ENCODE peak calls at places on chromosomes 12 and 14, in ten cellular contexts. One of them, this sample, is unnamed.

GRCh38 chr14:53190938-53191337 is 37.8 kb upstream of the DDHD1 start:
- DNase-seq in body of pancreas: no peak
- DNase-seq in stomach: no peak
- DNase-seq in fibroblast of pulmonary artery: peak; percentile 38
- DNase-seq in colonic mucosa: no peak
- DNase-seq in epithelial cell of esophagus: peak; percentile 53
- DNase-seq in A549: no peak
- DNase-seq in upper lobe of right lung: no peak
- DNase-seq in tibial artery: no peak
- DNase-seq in fibroblast of lung: no peak
- DNase-seq in this sample: peak; percentile 46

GRCh38 chr12:116628450-116628793 is 69.2 kb downstream of the MAP1LC3B2 start:
- DNase-seq in body of pancreas: no peak
- DNase-seq in stomach: no peak
- DNase-seq in fibroblast of pulmonary artery: no peak
- DNase-seq in colonic mucosa: no peak
- DNase-seq in epithelial cell of esophagus: no peak
- DNase-seq in A549: no peak
- DNase-seq in upper lobe of right lung: no peak
- DNase-seq in tibial artery: no peak
- DNase-seq in fibroblast of lung: no peak
- DNase-seq in this sample: no peak

GRCh38 chr12:3458041-3458440 is 33.0 kb upstream of the PRMT8 start:
- DNase-seq in body of pancreas: no peak
- DNase-seq in stomach: no peak
- DNase-seq in fibroblast of pulmonary artery: no peak
- DNase-seq in colonic mucosa: no peak
- DNase-seq in epithelial cell of esophagus: peak; percentile 96
- DNase-seq in A549: no peak
- DNase-seq in upper lobe of right lung: no peak
- DNase-seq in tibial artery: no peak
- DNase-seq in fibroblast of lung: no peak
- DNase-seq in this sample: no peak

GRCh38 chr12:101713059-101713682 is 15.7 kb downstream of the CHPT1 start:
- DNase-seq in body of pancreas: peak; percentile 27
- DNase-seq in stomach: peak; percentile 41
- DNase-seq in fibroblast of pulmonary artery: no peak
- DNase-seq in colonic mucosa: peak; percentile 77
- DNase-seq in epithelial cell of esophagus: no peak
- DNase-seq in A549: no peak
- DNase-seq in upper lobe of right lung: no peak
- DNase-seq in tibial artery: peak; percentile 77
- DNase-seq in fibroblast of lung: no peak
- DNase-seq in this sample: peak; percentile 72

GRCh38 chr12:27866382-27867101 is 86.5 kb upstream of the MANSC4 start:
- DNase-seq in body of pancreas: no peak
- DNase-seq in stomach: no peak
- DNase-seq in fibroblast of pulmonary artery: peak; percentile 62
- DNase-seq in colonic mucosa: no peak
- DNase-seq in epithelial cell of esophagus: peak; percentile 66
- DNase-seq in A549: no peak
- DNase-seq in upper lobe of right lung: no peak
- DNase-seq in tibial artery: no peak
- DNase-seq in fibroblast of lung: peak; percentile 53
- DNase-seq in this sample: peak; percentile 42

GRCh38 chr12:51926718-51927117 is 19.4 kb downstream of the ACVRL1 start:
- DNase-seq in body of pancreas: peak; percentile 75
- DNase-seq in stomach: peak; percentile 75
- DNase-seq in fibroblast of pulmonary artery: peak; percentile 71
- DNase-seq in colonic mucosa: peak; percentile 74
- DNase-seq in epithelial cell of esophagus: peak; percentile 82
- DNase-seq in A549: peak; percentile 48
- DNase-seq in upper lobe of right lung: no peak
- DNase-seq in tibial artery: no peak
- DNase-seq in fibroblast of lung: peak; percentile 38
- DNase-seq in this sample: peak; percentile 49

GRCh38 chr12:47223848-47224213 is 144.1 kb upstream of the AMIGO2 start:
- DNase-seq in body of pancreas: peak; percentile 84
- DNase-seq in stomach: peak; percentile 52
- DNase-seq in fibroblast of pulmonary artery: peak; percentile 57
- DNase-seq in colonic mucosa: peak; percentile 69
- DNase-seq in epithelial cell of esophagus: no peak
- DNase-seq in A549: no peak
- DNase-seq in upper lobe of right lung: no peak
- DNase-seq in tibial artery: no peak
- DNase-seq in fibroblast of lung: no peak
- DNase-seq in this sample: peak; percentile 40

GRCh38 chr14:78697341-78697740 is 527.2 kb downstream of the NRXN3 start:
- DNase-seq in body of pancreas: no peak
- DNase-seq in stomach: no peak
- DNase-seq in fibroblast of pulmonary artery: peak; percentile 22
- DNase-seq in colonic mucosa: no peak
- DNase-seq in epithelial cell of esophagus: peak; percentile 29
- DNase-seq in A549: peak; percentile 7
- DNase-seq in upper lobe of right lung: no peak
- DNase-seq in tibial artery: no peak
- DNase-seq in fibroblast of lung: peak; percentile 19
- DNase-seq in this sample: peak; percentile 11

GRCh38 chr12:102026728-102027127 is 35.1 kb downstream of the WASHC3 start:
- DNase-seq in body of pancreas: no peak
- DNase-seq in stomach: no peak
- DNase-seq in fibroblast of pulmonary artery: no peak
- DNase-seq in colonic mucosa: no peak
- DNase-seq in epithelial cell of esophagus: no peak
- DNase-seq in A549: no peak
- DNase-seq in upper lobe of right lung: no peak
- DNase-seq in tibial artery: no peak
- DNase-seq in fibroblast of lung: no peak
- DNase-seq in this sample: no peak

GRCh38 chr14:103880334-103880985 is 33.1 kb upstream of the PPP1R13B start:
- DNase-seq in body of pancreas: peak; percentile 88
- DNase-seq in stomach: peak; percentile 91
- DNase-seq in fibroblast of pulmonary artery: peak; percentile 79
- DNase-seq in colonic mucosa: peak; percentile 79
- DNase-seq in epithelial cell of esophagus: peak; percentile 34
- DNase-seq in A549: peak; percentile 54
- DNase-seq in upper lobe of right lung: peak; percentile 92
- DNase-seq in tibial artery: peak; percentile 89
- DNase-seq in fibroblast of lung: peak; percentile 85
- DNase-seq in this sample: peak; percentile 59

GRCh38 chr12:103503546-103504480 is 8.0 kb upstream of the C12orf42 start:
- DNase-seq in body of pancreas: peak; percentile 53
- DNase-seq in stomach: peak; percentile 61
- DNase-seq in fibroblast of pulmonary artery: no peak
- DNase-seq in colonic mucosa: peak; percentile 28
- DNase-seq in epithelial cell of esophagus: peak; percentile 68
- DNase-seq in A549: no peak
- DNase-seq in upper lobe of right lung: peak; percentile 73
- DNase-seq in tibial artery: no peak
- DNase-seq in fibroblast of lung: no peak
- DNase-seq in this sample: no peak

GRCh38 chr12:78885466-78885865 is 20.9 kb downstream of the SYT1 start:
- DNase-seq in body of pancreas: no peak
- DNase-seq in stomach: no peak
- DNase-seq in fibroblast of pulmonary artery: no peak
- DNase-seq in colonic mucosa: no peak
- DNase-seq in epithelial cell of esophagus: no peak
- DNase-seq in A549: no peak
- DNase-seq in upper lobe of right lung: no peak
- DNase-seq in tibial artery: no peak
- DNase-seq in fibroblast of lung: no peak
- DNase-seq in this sample: no peak

GRCh38 chr14:63388766-63389431 is 70.2 kb upstream of the GPHB5 start:
- DNase-seq in body of pancreas: peak; percentile 69
- DNase-seq in stomach: peak; percentile 65
- DNase-seq in fibroblast of pulmonary artery: peak; percentile 76
- DNase-seq in colonic mucosa: peak; percentile 68
- DNase-seq in epithelial cell of esophagus: peak; percentile 65
- DNase-seq in A549: peak; percentile 20
- DNase-seq in upper lobe of right lung: peak; percentile 75
- DNase-seq in tibial artery: peak; percentile 60
- DNase-seq in fibroblast of lung: peak; percentile 69
- DNase-seq in this sample: peak; percentile 66

GRCh38 chr14:90774316-90774715 is 41.9 kb downstream of the TTC7B start:
- DNase-seq in body of pancreas: no peak
- DNase-seq in stomach: no peak
- DNase-seq in fibroblast of pulmonary artery: no peak
- DNase-seq in colonic mucosa: no peak
- DNase-seq in epithelial cell of esophagus: no peak
- DNase-seq in A549: no peak
- DNase-seq in upper lobe of right lung: no peak
- DNase-seq in tibial artery: no peak
- DNase-seq in fibroblast of lung: no peak
- DNase-seq in this sample: no peak

GRCh38 chr12:25045869-25046268 is 97.0 kb upstream of the BCAT1 start:
- DNase-seq in body of pancreas: no peak
- DNase-seq in stomach: no peak
- DNase-seq in fibroblast of pulmonary artery: no peak
- DNase-seq in colonic mucosa: no peak
- DNase-seq in epithelial cell of esophagus: no peak
- DNase-seq in A549: no peak
- DNase-seq in upper lobe of right lung: no peak
- DNase-seq in tibial artery: no peak
- DNase-seq in fibroblast of lung: no peak
- DNase-seq in this sample: no peak

GRCh38 chr14:104865631-104866441 is 768 bp downstream of the CEP170B start:
- DNase-seq in body of pancreas: peak; percentile 73
- DNase-seq in stomach: peak; percentile 78
- DNase-seq in fibroblast of pulmonary artery: peak; percentile 64
- DNase-seq in colonic mucosa: peak; percentile 79
- DNase-seq in epithelial cell of esophagus: peak; percentile 91
- DNase-seq in A549: peak; percentile 41
- DNase-seq in upper lobe of right lung: peak; percentile 87
- DNase-seq in tibial artery: peak; percentile 76
- DNase-seq in fibroblast of lung: peak; percentile 52
- DNase-seq in this sample: peak; percentile 68

GRCh38 chr14:96631030-96631429 is 128.8 kb downstream of the PAPOLA start:
- DNase-seq in body of pancreas: no peak
- DNase-seq in stomach: peak; percentile 3
- DNase-seq in fibroblast of pulmonary artery: no peak
- DNase-seq in colonic mucosa: no peak
- DNase-seq in epithelial cell of esophagus: no peak
- DNase-seq in A549: no peak
- DNase-seq in upper lobe of right lung: no peak
- DNase-seq in tibial artery: no peak
- DNase-seq in fibroblast of lung: no peak
- DNase-seq in this sample: no peak

GRCh38 chr12:125311050-125311449 is 245.8 kb downstream of the AACS start:
- DNase-seq in body of pancreas: no peak
- DNase-seq in stomach: no peak
- DNase-seq in fibroblast of pulmonary artery: no peak
- DNase-seq in colonic mucosa: no peak
- DNase-seq in epithelial cell of esophagus: no peak
- DNase-seq in A549: no peak
- DNase-seq in upper lobe of right lung: no peak
- DNase-seq in tibial artery: no peak
- DNase-seq in fibroblast of lung: no peak
- DNase-seq in this sample: no peak

GRCh38 chr12:130764475-130765185 is 48.5 kb upstream of the RIMBP2 start:
- DNase-seq in body of pancreas: peak; percentile 46
- DNase-seq in stomach: no peak
- DNase-seq in fibroblast of pulmonary artery: peak; percentile 42
- DNase-seq in colonic mucosa: no peak
- DNase-seq in epithelial cell of esophagus: peak; percentile 51
- DNase-seq in A549: peak; percentile 26
- DNase-seq in upper lobe of right lung: no peak
- DNase-seq in tibial artery: no peak
- DNase-seq in fibroblast of lung: peak; percentile 53
- DNase-seq in this sample: peak; percentile 63

GRCh38 chr14:65034021-65034420 is 47.3 kb downstream of the FNTB start:
- DNase-seq in body of pancreas: no peak
- DNase-seq in stomach: no peak
- DNase-seq in fibroblast of pulmonary artery: no peak
- DNase-seq in colonic mucosa: no peak
- DNase-seq in epithelial cell of esophagus: no peak
- DNase-seq in A549: no peak
- DNase-seq in upper lobe of right lung: no peak
- DNase-seq in tibial artery: no peak
- DNase-seq in fibroblast of lung: no peak
- DNase-seq in this sample: no peak
- H3K4me3 ChIP-seq in body of pancreas: no peak overlapping the region
- H3K4me3 ChIP-seq in stomach: no peak overlapping the region
- H3K4me3 ChIP-seq in fibroblast of pulmonary artery: no peak overlapping the region
- H3K4me3 ChIP-seq in colonic mucosa: no peak overlapping the region
- H3K4me3 ChIP-seq in epithelial cell of esophagus: no peak overlapping the region
- H3K4me3 ChIP-seq in A549: no peak overlapping the region
- H3K4me3 ChIP-seq in upper lobe of right lung: no peak overlapping the region
- H3K4me3 ChIP-seq in tibial artery: no peak overlapping the region
- H3K4me3 ChIP-seq in fibroblast of lung: no peak overlapping the region
- H3K4me3 ChIP-seq in this sample: no peak overlapping the region

GRCh38 chr12:49342066-49342913 is 4.4 kb upstream of the DNAJC22 start:
- DNase-seq in body of pancreas: peak; percentile 82
- DNase-seq in stomach: peak; percentile 75
- DNase-seq in fibroblast of pulmonary artery: peak; percentile 80
- DNase-seq in colonic mucosa: peak; percentile 90
- DNase-seq in epithelial cell of esophagus: peak; percentile 68
- DNase-seq in A549: peak; percentile 88
- DNase-seq in upper lobe of right lung: peak; percentile 90
- DNase-seq in tibial artery: peak; percentile 59
- DNase-seq in fibroblast of lung: peak; percentile 78
- DNase-seq in this sample: peak; percentile 79
- H3K4me3 ChIP-seq in body of pancreas: no peak overlapping the region
- H3K4me3 ChIP-seq in stomach: peak overlapping the region; percentile 44
- H3K4me3 ChIP-seq in fibroblast of pulmonary artery: peak overlapping the region; percentile 39
- H3K4me3 ChIP-seq in colonic mucosa: peak overlapping the region; percentile 48
- H3K4me3 ChIP-seq in epithelial cell of esophagus: no peak overlapping the region
- H3K4me3 ChIP-seq in A549: peak overlapping the region; percentile 48
- H3K4me3 ChIP-seq in upper lobe of right lung: peak overlapping the region; percentile 42
- H3K4me3 ChIP-seq in tibial artery: peak overlapping the region; percentile 39
- H3K4me3 ChIP-seq in fibroblast of lung: peak overlapping the region; percentile 37
- H3K4me3 ChIP-seq in this sample: peak overlapping the region; percentile 56

GRCh38 chr14:95265106-95266094 is 54.3 kb downstream of the CLMN start:
- DNase-seq in body of pancreas: peak; percentile 87
- DNase-seq in stomach: peak; percentile 63
- DNase-seq in fibroblast of pulmonary artery: peak; percentile 97
- DNase-seq in colonic mucosa: peak; percentile 79
- DNase-seq in epithelial cell of esophagus: peak; percentile 100
- DNase-seq in A549: peak; percentile 88
- DNase-seq in upper lobe of right lung: no peak
- DNase-seq in tibial artery: no peak
- DNase-seq in fibroblast of lung: peak; percentile 76
- DNase-seq in this sample: peak; percentile 86
- H3K4me3 ChIP-seq in body of pancreas: no peak overlapping the region
- H3K4me3 ChIP-seq in stomach: no peak overlapping the region
- H3K4me3 ChIP-seq in fibroblast of pulmonary artery: no peak overlapping the region
- H3K4me3 ChIP-seq in colonic mucosa: peak overlapping the region; percentile 4
- H3K4me3 ChIP-seq in epithelial cell of esophagus: no peak overlapping the region
- H3K4me3 ChIP-seq in A549: no peak overlapping the region
- H3K4me3 ChIP-seq in upper lobe of right lung: no peak overlapping the region
- H3K4me3 ChIP-seq in tibial artery: no peak overlapping the region
- H3K4me3 ChIP-seq in fibroblast of lung: no peak overlapping the region
- H3K4me3 ChIP-seq in this sample: no peak overlapping the region

DNA sequence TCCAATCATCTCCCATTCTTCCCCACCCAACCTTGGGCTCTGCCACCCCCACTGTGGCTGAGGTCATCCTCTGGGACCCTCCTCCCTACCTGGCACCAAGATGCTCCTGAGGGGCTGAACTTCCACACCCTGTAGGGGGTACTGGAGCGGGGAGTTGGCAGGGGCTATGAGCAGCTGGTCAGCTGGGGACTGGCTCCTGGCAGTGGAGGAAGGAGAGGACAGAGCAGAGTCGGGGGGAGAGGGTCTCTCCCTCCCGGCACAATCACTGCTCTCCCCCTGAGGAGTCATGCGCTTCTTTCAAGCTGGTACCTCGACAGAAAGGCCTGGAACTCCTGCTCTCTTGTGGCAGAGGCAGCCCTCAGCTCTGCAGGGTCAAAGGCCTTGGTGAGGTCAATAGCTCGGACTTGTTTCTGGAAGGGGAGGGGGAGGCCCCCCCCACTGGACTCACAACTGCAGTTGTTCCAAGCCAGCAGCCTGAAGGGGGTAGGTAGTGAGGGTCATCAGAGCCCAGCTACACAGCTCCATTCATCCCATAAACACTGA is 2.0 kb downstream of the B4GALNT1 start:
- DNase-seq in body of pancreas: no peak
- DNase-seq in stomach: no peak
- DNase-seq in fibroblast of pulmonary artery: no peak
- DNase-seq in colonic mucosa: no peak
- DNase-seq in epithelial cell of esophagus: no peak
- DNase-seq in A549: no peak
- DNase-seq in upper lobe of right lung: no peak
- DNase-seq in tibial artery: no peak
- DNase-seq in fibroblast of lung: no peak
- DNase-seq in this sample: no peak
- H3K4me3 ChIP-seq in body of pancreas: no peak overlapping the region
- H3K4me3 ChIP-seq in stomach: no peak overlapping the region
- H3K4me3 ChIP-seq in fibroblast of pulmonary artery: no peak overlapping the region
- H3K4me3 ChIP-seq in colonic mucosa: no peak overlapping the region
- H3K4me3 ChIP-seq in epithelial cell of esophagus: no peak overlapping the region
- H3K4me3 ChIP-seq in A549: no peak overlapping the region
- H3K4me3 ChIP-seq in upper lobe of right lung: no peak overlapping the region
- H3K4me3 ChIP-seq in tibial artery: no peak overlapping the region
- H3K4me3 ChIP-seq in fibroblast of lung: no peak overlapping the region
- H3K4me3 ChIP-seq in this sample: no peak overlapping the region